ENCODE peak calls at places on chromosome 15, in seven cellular contexts. S is cardiac fibroblast, Z is neural progenitor cell, D is fibroblast of the conjunctiva, V is NCI-H2171 treated with DMSO at 0.1 percent for 48 hours, Y is neural crest cell, N is posterior cingulate gyrus. O is an unnamed sample.

GRCh38 chr15:68623301-68623892 is 44.6 kb downstream of the CORO2B start:
- DNase-seq in S (no peak), Z (peak; percentile 85), D (no peak), V (no peak), Y (no peak), N (peak; percentile 58), O (no peak)

GRCh38 chr15:71802770-71803169 is 7.6 kb upstream of the NR2E3 start:
- DNase-seq in S (no peak), Z (peak; percentile 47), D (no peak), V (no peak), Y (no peak), N (no peak), O (peak; percentile 2)

GRCh38 chr15:50816191-50816590 is 50.7 kb upstream of the SPPL2A start:
- DNase-seq in S (no peak), Z (no peak), D (no peak), V (no peak), Y (no peak), N (no peak), O (no peak)

GRCh38 chr15:81001180-81002003 is 669 bp downstream of the TLNRD1 start:
- DNase-seq in S (peak; percentile 64), Z (peak; percentile 77), D (no peak), V (peak; percentile 45), Y (peak; percentile 37), N (peak; percentile 35), O (peak; percentile 58)

GRCh38 chr15:96125681-96126080 is 204.8 kb upstream of the NR2F2 start:
- DNase-seq in S (peak; percentile 74), Z (no peak), D (peak; percentile 30), V (no peak), Y (no peak), N (no peak), O (no peak)

GRCh38 chr15:68812596-68813548 is 7.8 kb downstream of the ANP32A start:
- DNase-seq in S (peak; percentile 27), Z (no peak), D (no peak), V (no peak), Y (no peak), N (no peak), O (no peak)

GRCh38 chr15:40953713-40954074 is 423 bp downstream of the CHAC1 start:
- DNase-seq in S (no peak), Z (peak; percentile 52), D (no peak), V (no peak), Y (no peak), N (no peak), O (no peak)

GRCh38 chr15:42504631-42505030 is 9.2 kb downstream of the SNAP23 start:
- DNase-seq in S (no peak), Z (no peak), D (no peak), V (no peak), Y (no peak), N (no peak), O (no peak)

GRCh38 chr15:40918799-40919392 is 10.2 kb upstream of the DLL4 start:
- DNase-seq in S (no peak), Z (no peak), D (no peak), V (no peak), Y (no peak), N (no peak), O (no peak)

GRCh38 chr15:57751177-57751800 is 44.8 kb downstream of the POLR2M start:
- DNase-seq in S (peak; percentile 75), Z (peak; percentile 63), D (peak; percentile 32), V (peak; percentile 20), Y (no peak), N (no peak), O (no peak)

GRCh38 chr15:52787123-52787503 is 3.0 kb downstream of the ONECUT1 start:
- DNase-seq in S (no peak), Z (peak; percentile 46), D (no peak), V (no peak), Y (no peak), N (no peak), O (no peak)

GRCh38 chr15:96321422-96322391 is 8.8 kb upstream of the NR2F2 start:
- DNase-seq in S (peak; percentile 56), Z (peak; percentile 60), D (no peak), V (no peak), Y (peak; percentile 50), N (no peak), O (no peak)

GRCh38 chr15:42890161-42890913 is 30.2 kb downstream of the TTBK2 start:
- DNase-seq in S (peak; percentile 91), Z (no peak), D (no peak), V (no peak), Y (no peak), N (no peak), O (no peak)

GRCh38 chr15:48190932-48191573 is 412 bp upstream of the CTXN2 start:
- DNase-seq in S (peak; percentile 71), Z (peak; percentile 94), D (peak; percentile 10), V (peak; percentile 44), Y (peak; percentile 90), N (peak; percentile 49), O (no peak)

GRCh38 chr15:91338763-91339162 is 238.7 kb downstream of the SV2B start:
- DNase-seq in S (peak; percentile 42), Z (peak; percentile 81), D (no peak), V (no peak), Y (peak; percentile 32), N (no peak), O (no peak)

GRCh38 chr15:88126695-88127476 is 129.7 kb downstream of the NTRK3 start:
- DNase-seq in S (no peak), Z (no peak), D (no peak), V (no peak), Y (no peak), N (no peak), O (no peak)

O was measured in effector memory CD4-positive, alpha-beta T cell.